ENCODE peak calls at places on chromosomes 11 and 22, in six cellular contexts. Z is GM23338, A is PC-9, I is mammary epithelial cell, H is HCT116, R is fibroblast of lung. K is an unnamed sample. For H3K36me3, the result is how much of the 10 kb centered on the place peaks cover.

GRCh38 chr11:94493443-94494199 is at the start of the genes ANKRD49 and MRE11:
- DNase-seq in Z (peak), H (peak), R (peak), I (peak), A (peak), K (peak)

GRCh38 chr11:74701351-74701750 is 29.9 kb downstream of the CHRDL2 start:
- DNase-seq in A (no peak), Z (peak), R (no peak), H (peak), I (no peak), K (no peak)

GRCh38 chr11:90250970-90251369 is 28.1 kb upstream of the CHORDC1 start:
- DNase-seq in R (no peak), A (no peak), Z (no peak), H (no peak), I (no peak), K (no peak)

GRCh38 chr11:2442554-2442953 is 1.8 kb downstream of the TRPM5 start:
- DNase-seq in R (no peak), H (no peak), I (no peak), A (no peak), Z (no peak), K (no peak)

GRCh38 chr11:57568330-57568766 is 876 bp upstream of the UBE2L6 start:
- DNase-seq in I (peak), R (peak), H (peak), Z (peak), A (peak), K (peak)

GRCh38 chr11:94283678-94284077 is 20.7 kb upstream of the IZUMO1R start:
- DNase-seq in Z (no peak), H (no peak), I (no peak), A (no peak), R (no peak), K (no peak)

GRCh38 chr11:44618561-44619425 is 53.3 kb downstream of the CD82 start:
- DNase-seq in A (no peak), I (no peak), H (no peak), Z (no peak), R (no peak), K (no peak)

GRCh38 chr11:79274636-79275315 is 166.1 kb downstream of the TENM4 start:
- DNase-seq in H (no peak), A (no peak), I (no peak), R (peak), Z (no peak), K (no peak)

GRCh38 chr11:32809313-32809712 is 14.9 kb upstream of the CCDC73 start:
- DNase-seq in R (peak), H (peak), I (peak), Z (peak), A (peak), K (peak)

GRCh38 chr11:76453248-76453647 is 8.4 kb downstream of the EMSY start:
- DNase-seq in H (no peak), A (no peak), Z (no peak), I (no peak), R (no peak), K (no peak)

GRCh38 chr22:37369536-37369935 is 57.7 kb downstream of the ELFN2 start:
- DNase-seq in I (no peak), Z (no peak), A (no peak), H (no peak), R (no peak), K (no peak)

GRCh38 chr11:93444671-93445073 is 98.5 kb downstream of the SMCO4 start:
- DNase-seq in Z (peak), I (peak), A (peak), R (no peak), H (no peak), K (peak)

GRCh38 chr11:38019072-38019775 is 1421.2 kb upstream of the RAG2 start:
- DNase-seq in A (peak), H (no peak), R (no peak), Z (peak), I (peak), K (no peak)

GRCh38 chr11:122439911-122440782 is 215.4 kb upstream of the UBASH3B start:
- DNase-seq in I (no peak), A (no peak), H (no peak), R (peak), Z (peak), K (peak)

GRCh38 chr11:112016088-112016764 is 9.0 kb upstream of the DLAT start:
- DNase-seq in R (peak), A (no peak), Z (no peak), H (no peak), I (no peak), K (no peak)

GRCh38 chr11:102322560-102322959 is 5.3 kb downstream of the BIRC3 start:
- DNase-seq in A (no peak), Z (no peak), I (no peak), H (no peak), R (no peak), K (no peak)

GRCh38 chr11:70493089-70493474 is 94.8 kb downstream of the CTTN start:
- DNase-seq in R (no peak), I (no peak), Z (no peak), H (no peak), A (no peak), K (no peak)

GRCh38 chr11:32173435-32173834 is 82.6 kb downstream of the RCN1 start:
- DNase-seq in R (peak), I (peak), H (peak), A (no peak), Z (peak), K (peak)

GRCh38 chr11:119339581-119340334 is 925 bp downstream of the C1QTNF5 start:
- DNase-seq in R (peak), I (no peak), Z (peak), H (no peak), A (no peak), K (peak)

GRCh38 chr22:32502346-32502745 is 27.7 kb downstream of the FBXO7 start:
- DNase-seq in A (no peak), R (no peak), H (no peak), Z (peak), I (no peak), K (no peak)

GRCh38 chr11:114027941-114028340 is 31.6 kb upstream of the ZBTB16 start:
- DNase-seq in R (peak), Z (no peak), A (no peak), I (no peak), H (no peak), K (no peak)

GRCh38 chr22:17734197-17734596 is 40.1 kb downstream of the BID start:
- DNase-seq in H (no peak), R (no peak), I (no peak), A (no peak), Z (no peak), K (no peak)

GRCh38 chr22:35894937-35895708 is 133.5 kb downstream of the RBFOX2 start:
- DNase-seq in A (peak), Z (no peak), R (peak), H (no peak), I (peak), K (peak)

GRCh38 chr22:44497218-44497903 is 672 bp downstream of the RTL6 start:
- DNase-seq in A (no peak), Z (peak), I (peak), R (peak), H (no peak), K (peak)
- H2AFZ ChIP-seq in A (peak), Z (no peak), I (peak), R (no peak), H (no peak), K (peak)

GRCh38 chr11:6568191-6568918 is 35.1 kb downstream of the RRP8 start:
- DNase-seq in R (peak), I (peak), Z (peak), H (no peak), A (no peak), K (peak)
- TF ChIP-seq CTCF in R (no peak), I (no peak), Z (peak), H (no peak), A (no peak), K (no peak)

GRCh38 chr22:41578114-41578513 is 11.5 kb downstream of the PMM1 start:
- DNase-seq in H (no peak), I (no peak), A (no peak), Z (no peak), R (no peak), K (no peak)
- H3K36me3 ChIP-seq in H (under half), I (under half), A (under half), Z (under half), R (under half), K (under half)

GRCh38 chr22:23301591-23301990 is 121.3 kb downstream of the BCR start:
- DNase-seq in Z (no peak), A (no peak), R (no peak), H (no peak), I (no peak), K (no peak)
- H2AFZ ChIP-seq in Z (no peak), A (no peak), R (no peak), H (no peak), I (no peak), K (no peak)

GRCh38 chr22:50016988-50017700 is 4.6 kb upstream of the IL17REL start:
- DNase-seq in A (no peak), I (no peak), Z (no peak), H (no peak), R (no peak), K (peak)

GRCh38 chr22:50014053-50014501 is 1.5 kb upstream of the IL17REL start:
- DNase-seq in Z (no peak), I (no peak), R (no peak), A (no peak), H (no peak), K (peak)

GRCh38 chr22:50016308-50016987 is 3.9 kb upstream of the IL17REL start:
- DNase-seq in Z (no peak), R (no peak), H (no peak), A (no peak), I (no peak), K (no peak)

GRCh38 chr22:50015451-50016307 is 3.1 kb upstream of the IL17REL start:
- DNase-seq in A (no peak), Z (no peak), H (no peak), I (no peak), R (no peak), K (peak)

DNA sequence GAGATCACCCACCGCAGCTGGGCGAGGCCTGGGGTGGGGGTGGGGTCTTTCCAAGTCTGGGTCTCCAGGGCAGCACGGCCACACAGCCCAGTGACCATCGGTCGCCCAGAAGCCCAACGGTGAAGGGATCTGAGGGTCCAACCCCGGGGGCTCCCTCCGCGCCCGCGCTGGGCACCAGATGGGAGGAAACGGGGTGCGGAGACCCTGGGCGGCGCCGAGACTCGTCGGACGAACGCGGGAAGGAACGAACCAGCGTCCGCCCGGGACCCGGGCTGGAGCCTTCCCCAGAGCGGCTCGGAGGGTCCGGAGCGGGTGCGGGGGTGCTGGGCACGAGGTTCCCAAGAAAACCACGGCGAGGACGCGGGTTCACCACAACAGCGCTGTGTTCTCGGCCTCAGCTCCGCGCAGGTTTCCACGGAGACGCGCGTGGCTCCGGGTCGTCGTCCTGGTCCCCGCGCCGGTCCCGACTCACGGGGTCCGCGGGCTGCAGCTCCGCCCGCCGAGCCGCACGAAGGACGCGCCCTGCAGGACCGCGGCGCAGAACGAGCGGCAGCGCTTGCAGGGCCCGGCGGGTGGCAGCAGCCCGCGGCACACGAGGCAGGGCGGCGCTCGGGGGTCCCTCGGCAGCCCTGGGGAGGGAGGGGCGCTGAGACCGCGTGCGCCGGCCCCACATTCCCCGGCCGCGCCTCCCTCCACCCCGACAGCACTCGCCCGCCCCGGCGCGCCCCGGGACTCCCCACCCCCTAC is 2.3 kb upstream of the IL17REL start:
- DNase-seq in A (no peak), Z (peak), H (no peak), I (no peak), R (no peak), K (peak)
- TF ChIP-seq CTCF in A (no peak), Z (no peak), H (no peak), I (no peak), R (no peak), K (no peak)

GRCh38 chr22:31083377-31083768 is 2.3 kb downstream of the SMTN start:
- DNase-seq in H (no peak), Z (no peak), R (no peak), I (no peak), A (no peak), K (no peak)
- H3K36me3 ChIP-seq in H (under half), Z (under half), R (under half), I (under half), A (under half), K (under half)

GRCh38 chr11:62646825-62647608 is 604 bp upstream of the GANAB start:
- DNase-seq in Z (no peak), R (no peak), H (no peak), A (no peak), I (no peak), K (no peak)
- H2AFZ ChIP-seq in Z (no peak), R (no peak), H (no peak), A (no peak), I (no peak), K (no peak)

DNA sequence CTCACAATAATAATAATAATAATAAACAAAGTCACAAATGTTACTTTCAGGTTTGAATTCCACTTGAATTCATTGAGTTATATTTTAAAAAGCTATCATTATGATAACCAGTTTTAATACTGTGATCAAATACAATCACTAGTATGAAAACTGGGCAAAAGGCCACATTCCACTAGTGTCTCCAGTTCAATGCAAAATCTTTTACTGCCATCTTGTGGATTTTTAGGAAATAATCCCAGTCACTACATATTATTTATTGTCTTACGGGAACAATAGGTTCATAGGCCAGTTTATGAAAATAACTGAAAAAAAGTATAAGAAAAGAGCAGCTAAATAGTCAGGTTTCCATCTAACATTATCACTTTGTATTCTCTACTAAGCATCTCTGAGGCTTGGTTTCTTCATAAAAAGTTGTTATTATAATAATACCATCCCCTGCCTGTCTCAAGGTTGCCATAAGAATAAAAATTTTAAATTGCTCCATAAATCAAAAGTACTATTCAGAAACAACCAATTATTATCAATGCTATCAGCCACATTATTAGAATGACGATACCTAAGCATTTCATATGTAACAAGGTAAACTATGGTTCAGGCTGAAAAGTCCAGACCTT is 533.9 kb upstream of the CCDC90B start:
- DNase-seq in H (peak), R (peak), A (peak), I (peak), Z (peak), K (peak)
- TF ChIP-seq CTCF in H (peak), R (peak), A (peak), I (peak), Z (peak), K (peak)

GRCh38 chr11:68798221-68798813 is 43.4 kb downstream of the CPT1A start:
- DNase-seq in I (no peak), H (no peak), Z (peak), R (peak), A (no peak), K (no peak)

GRCh38 chr11:68796779-68797178 is 44.9 kb downstream of the CPT1A start:
- DNase-seq in A (no peak), I (no peak), Z (no peak), H (no peak), R (no peak), K (no peak)

GRCh38 chr11:68792400-68792955 is 41.2 kb upstream of the TESMIN start:
- DNase-seq in A (no peak), R (no peak), I (no peak), H (no peak), Z (no peak), K (peak)
- H3K36me3 ChIP-seq in A (under half), R (under half), I (under half), H (under half), Z (under half), K (under half)

GRCh38 chr11:60193687-60194433 is 11.0 kb upstream of the MS4A6A start:
- DNase-seq in H (peak), R (peak), I (peak), A (peak), Z (peak), K (peak)

GRCh38 chr11:60197442-60197841 is 14.6 kb upstream of the MS4A6A start:
- DNase-seq in H (no peak), Z (no peak), I (no peak), R (no peak), A (no peak), K (no peak)

GRCh38 chr11:60194511-60194910 is 11.6 kb upstream of the MS4A6A start:
- DNase-seq in H (no peak), R (no peak), I (no peak), Z (no peak), A (no peak), K (no peak)

GRCh38 chr11:60195923-60196368 is 13.1 kb upstream of the MS4A6A start:
- DNase-seq in Z (no peak), H (no peak), A (no peak), I (no peak), R (no peak), K (no peak)
- H2AFZ ChIP-seq in Z (peak), H (no peak), A (no peak), I (no peak), R (no peak), K (no peak)

K was measured in hepatocyte.